ENCODE peak calls at places on chromosome 17, in ten cellular contexts. R, Y, M, F, G, T, K, C, P and B are unnamed samples.

GRCh38 chr17:29241015-29241963 is 5.4 kb upstream of the CRYBA1 start:
- DNase-seq in R (peak; percentile 96), Y (no peak), M (no peak), F (no peak), G (peak; percentile 45), T (no peak), K (no peak), C (peak; percentile 78), P (peak; percentile 99), B (peak; percentile 84)

GRCh38 chr17:81553616-81554181 is 1.5 kb upstream of the FAAP100 start:
- DNase-seq in R (peak; percentile 71), Y (no peak), M (no peak), F (peak; percentile 14), G (no peak), T (no peak), K (no peak), C (no peak), P (peak; percentile 96), B (no peak)

GRCh38 chr17:38341035-38341721 is 2.6 kb downstream of the GPR179 start:
- DNase-seq in R (no peak), Y (no peak), M (peak; percentile 75), F (peak; percentile 21), G (peak; percentile 74), T (peak; percentile 72), K (peak; percentile 85), C (peak; percentile 34), P (peak; percentile 36), B (peak; percentile 79)

GRCh38 chr17:19812407-19812806 is 55.3 kb downstream of the ULK2 start:
- DNase-seq in R (peak; percentile 50), Y (no peak), M (no peak), F (no peak), G (no peak), T (no peak), K (no peak), C (no peak), P (peak; percentile 23), B (no peak)

GRCh38 chr17:81576621-81577277 is 24.6 kb upstream of the FAAP100 start:
- DNase-seq in R (peak; percentile 89), Y (no peak), M (no peak), F (no peak), G (no peak), T (no peak), K (no peak), C (no peak), P (peak; percentile 90), B (no peak)

GRCh38 chr17:17681744-17682292 is 560 bp downstream of the RAI1 start:
- DNase-seq in R (peak; percentile 46), Y (peak; percentile 18), M (peak; percentile 79), F (no peak), G (peak; percentile 72), T (peak; percentile 56), K (no peak), C (no peak), P (peak; percentile 78), B (peak; percentile 86)

GRCh38 chr17:78883533-78884131 is 19.4 kb downstream of the CEP295NL start:
- DNase-seq in R (peak; percentile 86), Y (no peak), M (peak; percentile 80), F (peak; percentile 86), G (peak; percentile 69), T (peak; percentile 77), K (peak; percentile 56), C (peak; percentile 90), P (peak; percentile 96), B (peak; percentile 91)

GRCh38 chr17:17223736-17224135 is 13.2 kb downstream of the FLCN start:
- DNase-seq in R (no peak), Y (no peak), M (no peak), F (no peak), G (no peak), T (no peak), K (no peak), C (no peak), P (no peak), B (no peak)

GRCh38 chr17:36683387-36683786 is 82.0 kb downstream of the MRM1 start:
- DNase-seq in R (no peak), Y (no peak), M (no peak), F (no peak), G (no peak), T (no peak), K (no peak), C (no peak), P (no peak), B (no peak)

GRCh38 chr17:66753126-66753920 is 81.6 kb upstream of the CACNG5 start:
- DNase-seq in R (no peak), Y (no peak), M (no peak), F (no peak), G (no peak), T (no peak), K (no peak), C (no peak), P (no peak), B (no peak)

GRCh38 chr17:15444805-15445204 is 22.6 kb downstream of the CDRT4 start:
- DNase-seq in R (no peak), Y (no peak), M (no peak), F (no peak), G (no peak), T (no peak), K (no peak), C (no peak), P (peak; percentile 6), B (no peak)

GRCh38 chr17:80047176-80047575 is 10.7 kb downstream of the CCDC40 start:
- DNase-seq in R (no peak), Y (no peak), M (no peak), F (no peak), G (no peak), T (no peak), K (no peak), C (no peak), P (no peak), B (no peak)

GRCh38 chr17:79647456-79647915 is 36.6 kb upstream of the RBFOX3 start:
- DNase-seq in R (no peak), Y (no peak), M (peak; percentile 46), F (no peak), G (no peak), T (no peak), K (peak; percentile 11), C (no peak), P (no peak), B (no peak)

GRCh38 chr17:18959845-18960240 is 7.9 kb downstream of the SLC5A10 start:
- DNase-seq in R (no peak), Y (no peak), M (no peak), F (no peak), G (no peak), T (no peak), K (no peak), C (no peak), P (no peak), B (peak; percentile 61)

GRCh38 chr17:80260791-80261158 is at the start of gene RNF213:
- DNase-seq in R (no peak), Y (peak; percentile 48), M (peak; percentile 83), F (no peak), G (peak; percentile 63), T (peak; percentile 65), K (peak; percentile 68), C (peak; percentile 39), P (peak; percentile 66), B (peak; percentile 84)

GRCh38 chr17:900336-900735 is 79.2 kb downstream of the NXN start:
- DNase-seq in R (no peak), Y (no peak), M (no peak), F (no peak), G (no peak), T (no peak), K (no peak), C (no peak), P (peak; percentile 46), B (no peak)
- H3K4me1 ChIP-seq in R (peaks cover 7% of the 10 kb centered on the region), Y (no peaks in the 10 kb centered on the region), M (peaks cover 29% of the 10 kb centered on the region), F (peaks cover 5% of the 10 kb centered on the region), G (peaks cover 11% of the 10 kb centered on the region), T (peaks cover 42% of the 10 kb centered on the region), K (peaks cover 7% of the 10 kb centered on the region), C (peaks cover 23% of the 10 kb centered on the region), P (peaks cover 37% of the 10 kb centered on the region), B (no peaks in the 10 kb centered on the region)

GRCh38 chr17:65474658-65475057 is 86.8 kb downstream of the AXIN2 start:
- DNase-seq in R (peak; percentile 26), Y (no peak), M (no peak), F (no peak), G (no peak), T (no peak), K (no peak), C (no peak), P (no peak), B (no peak)
- H3K4me3 ChIP-seq in R (no peak overlapping the region), Y (no peak overlapping the region), M (no peak overlapping the region), F (no peak overlapping the region), G (no peak overlapping the region), T (no peak overlapping the region), K (no peak overlapping the region), C (no peak overlapping the region), P (no peak overlapping the region), B (no peak overlapping the region)

DNA sequence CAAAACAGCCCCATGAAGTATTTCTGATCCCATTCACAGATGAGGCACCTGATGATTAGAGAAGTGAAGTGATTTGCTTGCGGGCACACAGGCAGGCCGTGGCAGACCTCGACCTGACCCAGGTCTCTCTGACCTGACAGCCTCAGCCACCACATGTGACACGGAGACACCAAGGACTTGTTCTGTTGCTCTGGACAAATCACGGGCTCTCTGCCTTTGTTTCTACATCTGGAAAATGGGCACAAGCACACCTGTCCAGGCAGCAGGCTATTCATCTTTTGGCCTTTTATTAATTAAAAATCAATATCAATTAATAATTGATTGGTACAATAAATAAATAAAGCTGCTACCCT is 3.4 kb downstream of the MAP3K14 start:
- DNase-seq in R (no peak), Y (no peak), M (no peak), F (no peak), G (no peak), T (no peak), K (no peak), C (no peak), P (no peak), B (no peak)
- H3K4me1 ChIP-seq in R (peaks cover 71% of the 10 kb centered on the region), Y (peaks cover 82% of the 10 kb centered on the region), M (peaks cover 85% of the 10 kb centered on the region), F (peaks cover 78% of the 10 kb centered on the region), G (peaks cover 74% of the 10 kb centered on the region), T (peaks cover 87% of the 10 kb centered on the region), K (peaks cover 73% of the 10 kb centered on the region), C (peaks cover 47% of the 10 kb centered on the region), P (peaks cover 63% of the 10 kb centered on the region), B (peaks cover 5% of the 10 kb centered on the region)

GRCh38 chr17:55708575-55708974 is 14.1 kb downstream of the TMEM100 start:
- DNase-seq in R (no peak), Y (no peak), M (no peak), F (no peak), G (no peak), T (no peak), K (no peak), C (no peak), P (no peak), B (no peak)

GRCh38 chr17:55710829-55711496 is 11.7 kb downstream of the TMEM100 start:
- DNase-seq in R (no peak), Y (no peak), M (no peak), F (no peak), G (no peak), T (no peak), K (no peak), C (no peak), P (no peak), B (no peak)

GRCh38 chr17:55710410-55710809 is 12.3 kb downstream of the TMEM100 start:
- DNase-seq in R (no peak), Y (no peak), M (no peak), F (no peak), G (no peak), T (no peak), K (no peak), C (no peak), P (peak; percentile 21), B (no peak)

GRCh38 chr17:55709984-55710383 is 12.7 kb downstream of the TMEM100 start:
- DNase-seq in R (no peak), Y (no peak), M (no peak), F (no peak), G (no peak), T (no peak), K (no peak), C (peak; percentile 48), P (no peak), B (no peak)

GRCh38 chr17:55709440-55709839 is 13.2 kb downstream of the TMEM100 start:
- DNase-seq in R (no peak), Y (no peak), M (no peak), F (no peak), G (no peak), T (no peak), K (no peak), C (no peak), P (no peak), B (no peak)
- H3K4me3 ChIP-seq in R (no peak overlapping the region), Y (no peak overlapping the region), M (no peak overlapping the region), F (no peak overlapping the region), G (no peak overlapping the region), T (no peak overlapping the region), K (no peak overlapping the region), C (peak overlapping the region; percentile 5), P (no peak overlapping the region), B (no peak overlapping the region)